ENCODE peak calls at places on chromosomes 3 and 15, in nine cellular contexts. X, Z, T, M, V, W, Q, S and B are unnamed samples.

GRCh38 chr3:195877767-195878423 is 30.5 kb downstream of the TNK2 start:
- DNase-seq in Q (no peak), M (no peak), T (no peak), W (no peak), S (no peak), X (peak), Z (no peak), V (no peak), B (no peak)

GRCh38 chr3:101170047-101170771 is 150.2 kb downstream of the IMPG2 start:
- DNase-seq in M (peak), X (no peak), W (no peak), V (peak), S (no peak), Q (no peak), T (no peak), Z (no peak), B (no peak)

GRCh38 chr15:99253381-99254090 is 2.3 kb downstream of the LRRC28 start:
- DNase-seq in W (no peak), M (peak), V (peak), T (no peak), Q (no peak), X (no peak), S (peak), Z (no peak), B (no peak)

GRCh38 chr3:58349792-58350626 is 17.3 kb downstream of the PXK start:
- DNase-seq in V (no peak), T (no peak), W (peak), Q (no peak), X (no peak), S (no peak), Z (no peak), M (no peak), B (peak)

GRCh38 chr3:192830279-192831110 is 87.2 kb downstream of the MB21D2 start:
- DNase-seq in T (peak), W (peak), V (no peak), Q (no peak), M (no peak), X (no peak), Z (no peak), S (no peak), B (peak)

GRCh38 chr3:15646924-15647511 is 45.5 kb downstream of the BTD start:
- DNase-seq in V (peak), T (peak), W (peak), Q (no peak), Z (no peak), X (no peak), S (peak), M (peak), B (no peak)

GRCh38 chr3:178833696-178834095 is 237.9 kb downstream of the ZMAT3 start:
- DNase-seq in V (no peak), Q (no peak), X (no peak), T (no peak), S (no peak), M (no peak), W (no peak), Z (peak), B (no peak)

GRCh38 chr3:106611841-106612240 is 743.0 kb upstream of the CBLB start:
- DNase-seq in S (no peak), W (no peak), T (no peak), M (peak), Q (no peak), Z (no peak), V (peak), X (no peak), B (no peak)

GRCh38 chr15:77035999-77036471 is 34.9 kb downstream of the TSPAN3 start:
- DNase-seq in V (no peak), T (no peak), W (no peak), S (no peak), M (no peak), X (peak), Z (no peak), Q (no peak), B (peak)

GRCh38 chr3:33057320-33058298 is 39.3 kb downstream of the GLB1 start:
- DNase-seq in Q (no peak), T (no peak), M (no peak), X (no peak), Z (no peak), V (peak), S (peak), W (peak), B (no peak)

GRCh38 chr3:100709840-100710235 is 544 bp downstream of the TFG start:
- DNase-seq in S (no peak), Z (peak), X (peak), W (peak), Q (peak), T (peak), M (peak), V (no peak), B (peak)

GRCh38 chr3:134311265-134311664 is 60.6 kb upstream of the RYK start:
- DNase-seq in V (peak), X (no peak), W (no peak), S (peak), M (no peak), Z (no peak), Q (no peak), T (no peak), B (no peak)

GRCh38 chr3:73086071-73086494 is 24.6 kb downstream of the EBLN2 start:
- DNase-seq in W (peak), S (peak), Q (peak), M (peak), Z (peak), V (peak), X (peak), T (peak), B (peak)

GRCh38 chr3:65354880-65355279 is 667.1 kb upstream of the ADAMTS9 start:
- DNase-seq in W (no peak), X (no peak), T (no peak), S (no peak), M (no peak), Q (no peak), V (no peak), Z (no peak), B (no peak)

DNA sequence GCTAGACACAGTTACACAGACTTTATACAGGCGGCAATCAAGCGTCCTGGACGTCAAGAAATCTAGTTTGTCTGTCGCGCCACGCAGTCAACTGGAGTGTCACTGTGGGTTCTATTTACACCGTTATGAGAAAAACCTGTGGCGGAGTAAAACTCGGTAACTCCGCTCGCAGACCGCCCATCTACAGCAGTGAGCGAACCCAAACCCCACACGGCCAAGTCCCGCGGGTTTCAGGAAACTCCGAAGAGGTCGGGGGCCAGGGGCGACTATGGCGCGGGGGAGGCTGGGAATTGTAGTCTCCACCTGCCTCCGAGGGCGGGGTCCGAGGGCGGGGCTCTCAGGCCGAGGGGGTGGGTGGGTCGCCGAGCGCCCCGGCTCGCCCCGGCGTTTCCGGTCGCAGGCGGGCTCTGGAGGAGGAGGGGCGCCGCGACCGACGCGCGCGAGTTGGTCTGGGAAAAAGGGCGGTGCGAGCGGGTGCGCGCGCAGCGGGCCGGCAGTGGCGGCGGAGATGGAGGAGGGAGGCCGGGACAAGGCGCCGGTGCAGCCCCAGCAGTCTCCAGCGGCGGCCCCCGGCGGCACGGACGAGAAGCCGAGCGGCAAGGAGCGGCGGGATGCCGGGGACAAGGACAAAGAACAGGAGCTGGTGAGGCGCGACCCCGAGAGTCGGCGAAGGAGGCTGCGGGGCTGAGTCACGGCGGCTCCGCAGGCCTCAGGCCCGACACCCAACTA is at the start of gene PSMD2:
- DNase-seq in T (peak), Q (peak), W (peak), X (peak), M (peak), Z (peak), V (peak), S (peak), B (peak)
- TF ChIP-seq CTCF in T (no peak), Q (no peak), W (no peak), X (no peak), M (no peak), Z (no peak), V (no peak), S (no peak), B (no peak)

GRCh38 chr3:44915702-44916438 is 41.5 kb downstream of the TGM4 start:
- DNase-seq in X (no peak), Q (no peak), Z (no peak), V (peak), S (peak), T (no peak), W (no peak), M (peak), B (no peak)
- TF ChIP-seq CTCF in X (no peak), Q (no peak), Z (no peak), V (no peak), S (no peak), T (no peak), W (no peak), M (peak), B (no peak)

DNA sequence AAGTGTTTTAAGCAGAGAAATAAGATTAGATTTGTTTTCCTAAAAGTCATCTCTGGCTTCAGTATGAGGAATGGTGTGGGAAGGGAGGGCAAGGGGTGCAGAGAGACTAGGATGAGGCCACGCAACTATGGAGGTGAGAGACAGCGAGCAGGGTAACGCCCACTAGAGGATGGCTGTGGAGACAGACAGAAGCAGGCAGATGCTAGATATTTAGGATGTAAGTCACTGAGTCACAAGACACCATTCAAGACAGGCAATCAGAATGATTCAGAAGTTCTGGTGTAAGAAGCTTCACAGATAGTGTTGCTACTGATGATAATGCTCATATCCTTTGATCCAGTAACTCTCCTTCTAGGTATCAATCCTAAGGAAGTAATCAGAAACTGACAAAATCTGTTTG is 19.1 kb downstream of the HSPBAP1 start:
- DNase-seq in W (no peak), M (peak), Z (no peak), V (no peak), S (no peak), X (no peak), T (no peak), Q (no peak), B (peak)
- TF ChIP-seq CTCF in W (no peak), M (no peak), Z (peak), V (no peak), S (no peak), X (no peak), T (no peak), Q (no peak), B (no peak)

GRCh38 chr15:62165029-62165792 is at the start of gene C2CD4B:
- DNase-seq in T (no peak), X (peak), W (peak), S (no peak), M (peak), Z (peak), Q (peak), V (no peak), B (peak)
- TF ChIP-seq CTCF in T (no peak), X (no peak), W (no peak), S (no peak), M (no peak), Z (no peak), Q (no peak), V (no peak), B (no peak)

GRCh38 chr3:145807990-145808389 is 353.0 kb downstream of the PLOD2 start:
- DNase-seq in Q (no peak), W (peak), M (peak), Z (no peak), S (peak), V (peak), X (no peak), T (peak), B (peak)
- TF ChIP-seq CTCF in Q (peak), W (peak), M (peak), Z (peak), S (peak), V (peak), X (no peak), T (peak), B (no peak)

DNA sequence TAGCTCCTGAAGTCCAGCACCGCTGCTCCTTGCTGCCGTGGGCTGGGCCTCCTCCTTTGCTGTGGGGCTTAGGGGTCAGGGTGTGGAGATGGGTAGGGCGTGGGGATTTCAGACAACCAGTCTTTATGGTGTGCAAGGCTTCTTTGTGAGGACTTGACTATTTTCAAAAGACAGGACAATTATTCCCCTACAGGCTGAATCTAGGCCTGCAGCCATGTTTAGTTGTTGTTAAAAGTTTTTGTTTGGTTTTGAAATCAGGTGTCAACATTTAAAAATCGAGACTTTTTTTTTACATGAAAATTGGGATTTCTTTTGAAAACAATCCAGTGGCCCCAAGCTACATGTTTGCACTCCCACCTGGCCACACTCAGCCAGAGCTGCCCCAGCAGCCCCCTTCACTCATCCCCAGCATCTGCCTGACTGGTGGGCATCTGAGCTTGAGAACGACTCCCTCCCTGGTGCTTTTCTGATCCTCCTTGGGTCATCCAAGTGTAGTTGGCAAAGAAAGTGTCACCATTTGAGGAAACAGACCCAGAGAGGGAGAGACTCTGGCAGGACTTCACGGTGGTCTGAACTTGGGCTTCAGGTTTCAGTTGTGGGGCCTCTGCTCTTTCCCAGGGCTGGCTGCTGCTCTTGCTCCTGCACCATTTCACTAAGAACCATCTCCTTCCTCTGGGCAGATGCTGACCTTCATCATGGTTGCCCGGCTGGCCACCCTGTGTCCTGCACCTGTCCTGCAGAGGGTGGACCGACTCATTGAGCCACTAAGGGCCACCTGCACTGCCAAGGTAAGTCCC is 10.4 kb downstream of the RPL32 start:
- DNase-seq in W (no peak), Z (no peak), X (no peak), V (no peak), M (no peak), Q (no peak), S (no peak), T (no peak), B (no peak)
- TF ChIP-seq CTCF in W (peak), Z (no peak), X (no peak), V (peak), M (peak), Q (peak), S (peak), T (peak), B (no peak)